ENCODE peak calls at places on chromosome 6, in four cellular contexts. J is K562, R is SK-N-SH, C is HCT116. B is an unnamed sample.

GRCh38 chr6:151004415-151005024 is 139.0 kb downstream of the MTHFD1L start:
- DNase-seq in C (no peak), J (no peak), R (no peak), B (peak; percentile 59)

GRCh38 chr6:42352856-42353564 is 98.7 kb downstream of the TRERF1 start:
- DNase-seq in R (no peak), C (peak; percentile 31), J (no peak), B (no peak)

GRCh38 chr6:139285590-139285989 is 6.2 kb downstream of the TXLNB start:
- DNase-seq in R (no peak), C (no peak), J (no peak), B (no peak)

GRCh38 chr6:46062312-46062711 is 46.7 kb upstream of the CLIC5 start:
- DNase-seq in R (no peak), J (no peak), C (no peak), B (no peak)

GRCh38 chr6:69973763-69974162 is 107.4 kb downstream of the COL19A1 start:
- DNase-seq in J (no peak), C (no peak), R (no peak), B (no peak)

GRCh38 chr6:4780360-4780812 is 4.2 kb downstream of the CDYL start:
- DNase-seq in R (no peak), J (no peak), C (no peak), B (no peak)

GRCh38 chr6:106053484-106053883 is 32.7 kb upstream of the PRDM1 start:
- DNase-seq in J (no peak), R (no peak), C (no peak), B (no peak)

GRCh38 chr6:11430036-11430435 is 107.5 kb upstream of the TMEM170B start:
- DNase-seq in J (no peak), C (no peak), R (no peak), B (no peak)

GRCh38 chr6:157059781-157060180 is 263.5 kb downstream of the TMEM242 start:
- DNase-seq in R (no peak), C (no peak), J (no peak), B (no peak)

GRCh38 chr6:27825025-27825823 is 87.0 kb downstream of the OR2B2 start:
- DNase-seq in R (no peak), C (no peak), J (no peak), B (no peak)

GRCh38 chr6:32164295-32164694 is at the start of gene EGFL8:
- DNase-seq in R (no peak), C (no peak), J (no peak), B (no peak)

GRCh38 chr6:8182209-8182845 is 80.0 kb upstream of the EEF1E1 start:
- DNase-seq in J (no peak), C (no peak), R (no peak), B (no peak)

GRCh38 chr6:31850765-31851484 is 11.7 kb downstream of the NEU1 start:
- DNase-seq in C (no peak), R (no peak), J (no peak), B (no peak)

GRCh38 chr6:168990352-168990751 is 263.3 kb downstream of the THBS2 start:
- DNase-seq in R (no peak), C (no peak), J (no peak), B (no peak)

GRCh38 chr6:2843138-2843740 is 1.6 kb upstream of the SERPINB1 start:
- DNase-seq in R (no peak), C (no peak), J (no peak), B (no peak)

GRCh38 chr6:148629197-148629909 is 117.5 kb upstream of the UST start:
- DNase-seq in J (no peak), C (no peak), R (no peak), B (no peak)

GRCh38 chr6:154805288-154805911 is 72.2 kb downstream of the SCAF8 start:
- DNase-seq in C (peak; percentile 31), J (peak; percentile 42), R (peak; percentile 47), B (peak; percentile 43)

GRCh38 chr6:80382796-80383195 is 276.3 kb downstream of the BCKDHB start:
- DNase-seq in J (no peak), C (no peak), R (no peak), B (no peak)

GRCh38 chr6:1386310-1386709 is 3.1 kb upstream of the FOXF2 start:
- DNase-seq in J (no peak), R (no peak), C (no peak), B (no peak)

GRCh38 chr6:18861182-18861581 is 474.0 kb downstream of the RNF144B start:
- DNase-seq in J (no peak), R (no peak), C (no peak), B (no peak)

GRCh38 chr6:130697661-130698535 is 129.3 kb upstream of the SMLR1 start:
- DNase-seq in J (peak; percentile 36), C (peak; percentile 49), R (peak; percentile 10), B (peak; percentile 30)

GRCh38 chr6:15893556-15894253 is 230.9 kb upstream of the DTNBP1 start:
- DNase-seq in C (peak; percentile 53), R (no peak), J (peak; percentile 68), B (peak; percentile 16)

GRCh38 chr6:54366647-54367327 is 58.5 kb downstream of the TINAG start:
- DNase-seq in C (peak; percentile 28), R (no peak), J (no peak), B (no peak)

GRCh38 chr6:27130668-27131428 is 116.7 kb upstream of the PRSS16 start:
- DNase-seq in J (no peak), R (no peak), C (no peak), B (no peak)

GRCh38 chr6:90425161-90425641 is 128.6 kb upstream of the BACH2 start:
- DNase-seq in R (no peak), C (no peak), J (no peak), B (no peak)

GRCh38 chr6:1082040-1082935 is 229.6 kb upstream of the FOXQ1 start:
- DNase-seq in J (no peak), R (no peak), C (no peak), B (no peak)

GRCh38 chr6:41712651-41713103 is 22.7 kb downstream of the TFEB start:
- DNase-seq in R (no peak), J (no peak), C (no peak), B (no peak)

GRCh38 chr6:100078509-100078908 is 84.5 kb upstream of the MCHR2 start:
- DNase-seq in C (peak; percentile 32), J (no peak), R (peak; percentile 4), B (peak; percentile 20)

GRCh38 chr6:43891072-43891870 is 121.3 kb downstream of the VEGFA start:
- DNase-seq in C (no peak), J (no peak), R (no peak), B (no peak)

DNA sequence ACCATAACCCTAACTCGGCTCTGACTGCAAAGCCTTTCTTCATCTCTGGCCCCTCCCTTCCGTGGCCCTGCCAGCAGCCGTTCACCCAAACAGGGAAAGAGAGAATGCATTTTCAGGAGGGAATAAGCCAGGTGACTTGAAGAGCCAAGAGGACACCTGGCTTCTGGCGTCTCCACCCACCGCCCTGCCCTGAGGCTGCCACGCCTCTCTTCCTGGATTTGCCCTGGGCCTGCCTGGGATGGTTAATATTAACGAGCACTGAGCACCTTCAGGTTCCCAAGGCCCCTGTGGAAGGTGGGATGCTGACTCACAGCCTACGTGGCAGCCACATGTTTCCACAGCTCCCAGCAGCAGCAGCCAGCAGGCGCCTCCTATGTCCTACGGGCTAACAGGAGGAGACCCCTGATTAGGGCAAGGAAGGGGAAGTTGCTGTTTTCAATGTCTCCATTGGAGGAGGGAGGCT is 138.0 kb upstream of the RREB1 start:
- DNase-seq in R (no peak), J (peak; percentile 50), C (peak; percentile 84), B (peak; percentile 63)
- TF ChIP-seq ELF1 in R (no peak), J (no peak), C (no peak), B (peak; percentile 69)

GRCh38 chr6:36956111-36956820 is 1.7 kb downstream of the PI16 start:
- DNase-seq in R (no peak), C (no peak), J (no peak), B (no peak)

GRCh38 chr6:36954262-36954931 is at the start of gene PI16:
- DNase-seq in C (no peak), J (peak; percentile 81), R (no peak), B (no peak)

GRCh38 chr6:36955136-36955535 is 598 bp downstream of the PI16 start:
- DNase-seq in C (no peak), J (no peak), R (no peak), B (no peak)

GRCh38 chr6:36955671-36956070 is 1.1 kb downstream of the PI16 start:
- DNase-seq in R (no peak), J (no peak), C (no peak), B (no peak)

DNA sequence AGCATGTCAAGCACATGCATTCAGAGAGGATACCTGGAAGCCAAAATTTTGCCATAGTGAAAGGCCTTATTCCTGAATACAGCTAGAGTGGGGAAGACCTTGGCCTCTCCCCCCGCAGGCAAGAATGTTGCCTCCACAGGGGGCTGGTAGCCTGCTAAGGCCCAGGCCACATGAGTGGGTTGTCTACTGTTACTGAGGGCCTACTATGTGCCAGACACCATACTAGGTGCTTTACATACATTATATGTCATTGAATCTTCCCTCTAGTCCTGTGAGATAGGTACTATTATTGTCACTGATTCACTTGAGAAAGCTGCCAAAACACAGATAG is 642 bp upstream of the PI16 start:
- DNase-seq in J (no peak), C (no peak), R (no peak), B (no peak)
- TF ChIP-seq ELF1 in J (no peak), C (no peak), R (no peak), B (no peak)

GRCh38 chr6:152147269-152147668 is 339.8 kb downstream of the ESR1 start:
- DNase-seq in R (no peak), C (no peak), J (no peak), B (no peak)

GRCh38 chr6:152150196-152150595 is 342.7 kb downstream of the ESR1 start:
- DNase-seq in J (no peak), R (no peak), C (no peak), B (no peak)

GRCh38 chr6:152143359-152143758 is 335.9 kb downstream of the ESR1 start:
- DNase-seq in J (no peak), C (no peak), R (no peak), B (peak; percentile 25)

GRCh38 chr6:152148412-152148811 is 340.9 kb downstream of the ESR1 start:
- DNase-seq in J (no peak), R (no peak), C (no peak), B (no peak)

GRCh38 chr6:152146385-152146784 is 338.9 kb downstream of the ESR1 start:
- DNase-seq in R (no peak), J (no peak), C (no peak), B (no peak)
- TF ChIP-seq ELF1 in R (no peak), J (no peak), C (no peak), B (no peak)

DNA sequence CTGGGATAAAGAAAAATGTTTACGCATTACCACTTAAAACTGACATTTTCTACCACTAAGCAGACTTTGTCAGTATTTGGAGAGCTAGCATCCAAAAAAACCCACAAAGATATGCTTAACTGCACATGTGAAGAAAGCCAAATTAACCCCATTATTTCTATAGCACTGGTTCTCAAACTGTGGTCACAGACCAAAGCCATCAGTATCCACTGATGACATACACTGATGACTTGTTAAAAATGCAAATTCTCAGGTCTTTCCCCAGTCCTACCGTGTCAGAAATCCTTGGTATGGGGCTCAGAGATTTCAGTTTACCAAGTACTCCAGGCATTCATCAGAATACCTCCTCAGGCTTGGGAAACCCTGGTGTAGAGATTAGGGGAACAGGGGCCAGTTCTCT is 230.2 kb downstream of the PTPRK start:
- DNase-seq in J (no peak), C (no peak), R (no peak), B (no peak)
- TF ChIP-seq ELF1 in J (no peak), C (no peak), R (no peak), B (no peak)

B was measured in HepG2.